ENCODE peak calls at places on chromosomes 4 and X, in seven cellular contexts. One of them, this sample, is unnamed.
A peak's percentile ranks its signal among the peaks of the same experiment; 100 is the strongest.

GRCh38 chr4:101020956-101021355 is 326.4 kb downstream of the PPP3CA start:
- DNase-seq in lung: no peak
- DNase-seq in mesothelial cell of epicardium: no peak
- DNase-seq in CD4-positive, alpha-beta T cell: no peak
- DNase-seq in A549: no peak
- DNase-seq in foreskin keratinocyte: peak; percentile 76
- DNase-seq in adrenal gland: peak; percentile 13
- DNase-seq in this sample: peak; percentile 63

GRCh38 chrX:29455702-29456101 is 759.7 kb upstream of the MAGEB2 start:
- DNase-seq in lung: no peak
- DNase-seq in mesothelial cell of epicardium: no peak
- DNase-seq in CD4-positive, alpha-beta T cell: no peak
- DNase-seq in A549: no peak
- DNase-seq in foreskin keratinocyte: no peak
- DNase-seq in adrenal gland: no peak
- DNase-seq in this sample: no peak

GRCh38 chr4:153483432-153484418 is 17.6 kb downstream of the TMEM131L start:
- DNase-seq in lung: no peak
- DNase-seq in mesothelial cell of epicardium: no peak
- DNase-seq in CD4-positive, alpha-beta T cell: no peak
- DNase-seq in A549: no peak
- DNase-seq in foreskin keratinocyte: no peak
- DNase-seq in adrenal gland: no peak
- DNase-seq in this sample: peak; percentile 53

GRCh38 chrX:112687189-112687691 is 7.5 kb upstream of the LHFPL1 start:
- DNase-seq in lung: no peak
- DNase-seq in mesothelial cell of epicardium: no peak
- DNase-seq in CD4-positive, alpha-beta T cell: no peak
- DNase-seq in A549: no peak
- DNase-seq in foreskin keratinocyte: no peak
- DNase-seq in adrenal gland: no peak
- DNase-seq in this sample: peak; percentile 62

GRCh38 chr4:183256756-183257385 is 63.2 kb downstream of the CLDN22 start:
- DNase-seq in lung: no peak
- DNase-seq in mesothelial cell of epicardium: no peak
- DNase-seq in CD4-positive, alpha-beta T cell: peak; percentile 33
- DNase-seq in A549: peak; percentile 36
- DNase-seq in foreskin keratinocyte: no peak
- DNase-seq in adrenal gland: peak; percentile 61
- DNase-seq in this sample: peak; percentile 58

GRCh38 chr4:87589531-87589930 is 18.8 kb upstream of the DSPP start:
- DNase-seq in lung: no peak
- DNase-seq in mesothelial cell of epicardium: no peak
- DNase-seq in CD4-positive, alpha-beta T cell: no peak
- DNase-seq in A549: no peak
- DNase-seq in foreskin keratinocyte: peak; percentile 88
- DNase-seq in adrenal gland: peak; percentile 42
- DNase-seq in this sample: peak; percentile 86

GRCh38 chrX:150984164-150984824 is 1.2 kb downstream of the HMGB3 start:
- DNase-seq in lung: no peak
- DNase-seq in mesothelial cell of epicardium: peak; percentile 39
- DNase-seq in CD4-positive, alpha-beta T cell: no peak
- DNase-seq in A549: no peak
- DNase-seq in foreskin keratinocyte: no peak
- DNase-seq in adrenal gland: no peak
- DNase-seq in this sample: no peak

GRCh38 chrX:101176439-101176838 is 43.1 kb upstream of the DRP2 start:
- DNase-seq in lung: no peak
- DNase-seq in mesothelial cell of epicardium: no peak
- DNase-seq in CD4-positive, alpha-beta T cell: no peak
- DNase-seq in A549: no peak
- DNase-seq in foreskin keratinocyte: no peak
- DNase-seq in adrenal gland: no peak
- DNase-seq in this sample: no peak

GRCh38 chrX:78124304-78124703 is 15.1 kb downstream of the TAF9B start:
- DNase-seq in lung: no peak
- DNase-seq in mesothelial cell of epicardium: no peak
- DNase-seq in CD4-positive, alpha-beta T cell: no peak
- DNase-seq in A549: no peak
- DNase-seq in foreskin keratinocyte: no peak
- DNase-seq in adrenal gland: no peak
- DNase-seq in this sample: peak; percentile 13

GRCh38 chrX:40237745-40238178 is 140.0 kb upstream of the BCOR start:
- DNase-seq in lung: no peak
- DNase-seq in mesothelial cell of epicardium: no peak
- DNase-seq in CD4-positive, alpha-beta T cell: no peak
- DNase-seq in A549: no peak
- DNase-seq in foreskin keratinocyte: no peak
- DNase-seq in adrenal gland: no peak
- DNase-seq in this sample: no peak

GRCh38 chrX:118420462-118420861 is 74.6 kb downstream of the WDR44 start:
- DNase-seq in lung: no peak
- DNase-seq in mesothelial cell of epicardium: no peak
- DNase-seq in CD4-positive, alpha-beta T cell: no peak
- DNase-seq in A549: no peak
- DNase-seq in foreskin keratinocyte: no peak
- DNase-seq in adrenal gland: peak; percentile 41
- DNase-seq in this sample: peak; percentile 46

GRCh38 chr4:148634476-148634875 is 192.3 kb upstream of the NR3C2 start:
- DNase-seq in lung: no peak
- DNase-seq in mesothelial cell of epicardium: no peak
- DNase-seq in CD4-positive, alpha-beta T cell: no peak
- DNase-seq in A549: no peak
- DNase-seq in foreskin keratinocyte: peak; percentile 64
- DNase-seq in adrenal gland: no peak
- DNase-seq in this sample: no peak

GRCh38 chrX:138982350-138982749 is 270.8 kb upstream of the FGF13 start:
- DNase-seq in lung: no peak
- DNase-seq in mesothelial cell of epicardium: no peak
- DNase-seq in CD4-positive, alpha-beta T cell: no peak
- DNase-seq in A549: no peak
- DNase-seq in foreskin keratinocyte: no peak
- DNase-seq in adrenal gland: no peak
- DNase-seq in this sample: no peak

GRCh38 chr4:25654031-25654970 is 1.4 kb upstream of the SLC34A2 start:
- DNase-seq in lung: peak; percentile 62
- DNase-seq in mesothelial cell of epicardium: no peak
- DNase-seq in CD4-positive, alpha-beta T cell: no peak
- DNase-seq in A549: no peak
- DNase-seq in foreskin keratinocyte: no peak
- DNase-seq in adrenal gland: no peak
- DNase-seq in this sample: peak; percentile 10

GRCh38 chr4:14334166-14334565 is 668.1 kb upstream of the CPEB2 start:
- DNase-seq in lung: no peak
- DNase-seq in mesothelial cell of epicardium: no peak
- DNase-seq in CD4-positive, alpha-beta T cell: no peak
- DNase-seq in A549: no peak
- DNase-seq in foreskin keratinocyte: peak; percentile 44
- DNase-seq in adrenal gland: no peak
- DNase-seq in this sample: no peak

GRCh38 chr4:37737456-37737855 is 51.3 kb upstream of the RELL1 start:
- DNase-seq in lung: no peak
- DNase-seq in mesothelial cell of epicardium: no peak
- DNase-seq in CD4-positive, alpha-beta T cell: no peak
- DNase-seq in A549: no peak
- DNase-seq in foreskin keratinocyte: peak; percentile 73
- DNase-seq in adrenal gland: no peak
- DNase-seq in this sample: peak; percentile 62

GRCh38 chr4:176593943-176594342 is 198.8 kb downstream of the VEGFC start:
- DNase-seq in lung: no peak
- DNase-seq in mesothelial cell of epicardium: no peak
- DNase-seq in CD4-positive, alpha-beta T cell: no peak
- DNase-seq in A549: no peak
- DNase-seq in foreskin keratinocyte: no peak
- DNase-seq in adrenal gland: no peak
- DNase-seq in this sample: no peak

GRCh38 chr4:83075271-83075670 is 39.3 kb downstream of the PLAC8 start:
- DNase-seq in lung: no peak
- DNase-seq in mesothelial cell of epicardium: no peak
- DNase-seq in CD4-positive, alpha-beta T cell: no peak
- DNase-seq in A549: no peak
- DNase-seq in foreskin keratinocyte: no peak
- DNase-seq in adrenal gland: peak; percentile 18
- DNase-seq in this sample: peak; percentile 26

GRCh38 chrX:72492499-72492898 is 80.1 kb downstream of the HDAC8 start:
- DNase-seq in lung: no peak
- DNase-seq in mesothelial cell of epicardium: no peak
- DNase-seq in CD4-positive, alpha-beta T cell: no peak
- DNase-seq in A549: no peak
- DNase-seq in foreskin keratinocyte: no peak
- DNase-seq in adrenal gland: no peak
- DNase-seq in this sample: no peak

GRCh38 chr4:110840221-110840654 is 217.4 kb upstream of the PITX2 start:
- DNase-seq in lung: no peak
- DNase-seq in mesothelial cell of epicardium: no peak
- DNase-seq in CD4-positive, alpha-beta T cell: no peak
- DNase-seq in A549: no peak
- DNase-seq in foreskin keratinocyte: peak; percentile 36
- DNase-seq in adrenal gland: no peak
- DNase-seq in this sample: peak; percentile 86

DNA sequence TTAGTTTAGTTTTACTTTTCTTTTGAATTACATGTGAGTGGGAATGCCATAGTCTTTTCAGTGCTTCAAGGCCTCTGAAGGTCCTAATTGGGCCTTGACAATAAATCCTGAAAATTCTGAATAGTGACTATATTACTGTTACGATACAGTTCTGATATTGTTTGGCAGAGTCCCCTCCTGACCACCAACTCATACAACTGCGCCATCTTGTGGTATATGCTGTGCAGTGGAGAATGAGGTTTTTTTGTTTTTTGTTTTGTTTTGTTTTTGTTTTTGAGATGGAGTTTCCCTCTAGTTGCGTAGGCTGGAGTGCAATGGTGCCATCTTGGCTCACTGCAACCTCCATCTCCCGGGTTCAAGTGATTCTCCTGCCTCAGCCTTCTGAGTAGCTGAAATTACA is 56.6 kb upstream of the CHRDL1 start:
- DNase-seq in lung: no peak
- DNase-seq in mesothelial cell of epicardium: no peak
- DNase-seq in CD4-positive, alpha-beta T cell: no peak
- DNase-seq in A549: peak; percentile 15
- DNase-seq in foreskin keratinocyte: no peak
- DNase-seq in adrenal gland: no peak
- DNase-seq in this sample: peak; percentile 21
- TF ChIP-seq CTCF in lung: peak; percentile 1
- TF ChIP-seq CTCF in mesothelial cell of epicardium: peak; percentile 75
- TF ChIP-seq CTCF in CD4-positive, alpha-beta T cell: no peak
- TF ChIP-seq CTCF in A549: peak; percentile 32
- TF ChIP-seq CTCF in foreskin keratinocyte: peak; percentile 57
- TF ChIP-seq CTCF in adrenal gland: peak; percentile 46
- TF ChIP-seq CTCF in this sample: peak; percentile 59

GRCh38 chr4:123125477-123125876 is 203.1 kb upstream of the NUDT6 start:
- DNase-seq in lung: no peak
- DNase-seq in mesothelial cell of epicardium: no peak
- DNase-seq in CD4-positive, alpha-beta T cell: no peak
- DNase-seq in A549: no peak
- DNase-seq in foreskin keratinocyte: no peak
- DNase-seq in adrenal gland: no peak
- DNase-seq in this sample: no peak

GRCh38 chr4:123127865-123128264 is 205.5 kb upstream of the NUDT6 start:
- DNase-seq in lung: no peak
- DNase-seq in mesothelial cell of epicardium: no peak
- DNase-seq in CD4-positive, alpha-beta T cell: no peak
- DNase-seq in A549: no peak
- DNase-seq in foreskin keratinocyte: peak; percentile 81
- DNase-seq in adrenal gland: no peak
- DNase-seq in this sample: no peak

GRCh38 chr4:123121241-123121907 is 199.0 kb upstream of the NUDT6 start:
- DNase-seq in lung: no peak
- DNase-seq in mesothelial cell of epicardium: no peak
- DNase-seq in CD4-positive, alpha-beta T cell: no peak
- DNase-seq in A549: no peak
- DNase-seq in foreskin keratinocyte: peak; percentile 65
- DNase-seq in adrenal gland: no peak
- DNase-seq in this sample: no peak

GRCh38 chr4:123127218-123127617 is 204.8 kb upstream of the NUDT6 start:
- DNase-seq in lung: no peak
- DNase-seq in mesothelial cell of epicardium: no peak
- DNase-seq in CD4-positive, alpha-beta T cell: no peak
- DNase-seq in A549: no peak
- DNase-seq in foreskin keratinocyte: no peak
- DNase-seq in adrenal gland: no peak
- DNase-seq in this sample: peak; percentile 65
- TF ChIP-seq CTCF in lung: no peak
- TF ChIP-seq CTCF in mesothelial cell of epicardium: peak; percentile 38
- TF ChIP-seq CTCF in CD4-positive, alpha-beta T cell: no peak
- TF ChIP-seq CTCF in A549: peak; percentile 44
- TF ChIP-seq CTCF in foreskin keratinocyte: peak; percentile 60
- TF ChIP-seq CTCF in adrenal gland: peak; percentile 33
- TF ChIP-seq CTCF in this sample: peak; percentile 28

GRCh38 chrX:49164589-49165360 is 2.2 kb downstream of the MAGIX start:
- DNase-seq in lung: no peak
- DNase-seq in mesothelial cell of epicardium: no peak
- DNase-seq in CD4-positive, alpha-beta T cell: no peak
- DNase-seq in A549: no peak
- DNase-seq in foreskin keratinocyte: no peak
- DNase-seq in adrenal gland: no peak
- DNase-seq in this sample: no peak

GRCh38 chrX:49160908-49161307 is 1.6 kb upstream of the MAGIX start:
- DNase-seq in lung: no peak
- DNase-seq in mesothelial cell of epicardium: no peak
- DNase-seq in CD4-positive, alpha-beta T cell: no peak
- DNase-seq in A549: no peak
- DNase-seq in foreskin keratinocyte: no peak
- DNase-seq in adrenal gland: no peak
- DNase-seq in this sample: no peak

GRCh38 chrX:49162620-49163019 is at the start of gene MAGIX:
- DNase-seq in lung: no peak
- DNase-seq in mesothelial cell of epicardium: no peak
- DNase-seq in CD4-positive, alpha-beta T cell: no peak
- DNase-seq in A549: no peak
- DNase-seq in foreskin keratinocyte: no peak
- DNase-seq in adrenal gland: no peak
- DNase-seq in this sample: no peak

GRCh38 chrX:49165901-49166881 is 3.6 kb downstream of the MAGIX start:
- DNase-seq in lung: peak; percentile 77
- DNase-seq in mesothelial cell of epicardium: peak; percentile 72
- DNase-seq in CD4-positive, alpha-beta T cell: peak; percentile 61
- DNase-seq in A549: no peak
- DNase-seq in foreskin keratinocyte: peak; percentile 93
- DNase-seq in adrenal gland: peak; percentile 89
- DNase-seq in this sample: peak; percentile 63

GRCh38 chrX:49163555-49164419 is 1.2 kb downstream of the MAGIX start:
- DNase-seq in lung: peak; percentile 90
- DNase-seq in mesothelial cell of epicardium: peak; percentile 80
- DNase-seq in CD4-positive, alpha-beta T cell: peak; percentile 73
- DNase-seq in A549: peak; percentile 72
- DNase-seq in foreskin keratinocyte: peak; percentile 64
- DNase-seq in adrenal gland: peak; percentile 92
- DNase-seq in this sample: peak; percentile 79
- TF ChIP-seq CTCF in lung: peak; percentile 63
- TF ChIP-seq CTCF in mesothelial cell of epicardium: peak; percentile 76
- TF ChIP-seq CTCF in CD4-positive, alpha-beta T cell: peak; percentile 35
- TF ChIP-seq CTCF in A549: peak; percentile 81
- TF ChIP-seq CTCF in foreskin keratinocyte: peak; percentile 86
- TF ChIP-seq CTCF in adrenal gland: peak; percentile 68
- TF ChIP-seq CTCF in this sample: no peak

DNA sequence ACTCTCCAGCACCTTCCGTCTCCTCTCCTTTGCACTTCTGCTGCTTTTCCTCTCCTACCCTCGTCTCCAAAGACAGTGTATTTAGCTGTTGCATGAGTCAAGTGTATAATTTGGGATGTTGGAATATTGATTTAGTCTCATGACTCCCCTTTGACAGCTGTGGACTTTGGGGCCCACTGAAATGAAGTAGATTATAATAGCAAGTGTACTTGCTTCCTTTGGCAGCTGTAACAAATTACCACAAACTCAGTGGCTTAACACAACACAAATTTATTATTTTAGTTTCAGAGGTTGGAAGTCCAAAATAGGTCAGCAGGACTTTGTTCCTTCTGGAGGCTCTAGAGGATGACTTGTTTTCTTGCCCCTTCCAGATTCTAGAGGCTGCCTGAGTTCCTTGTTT is 29.5 kb upstream of the MSL3 start:
- DNase-seq in lung: no peak
- DNase-seq in mesothelial cell of epicardium: no peak
- DNase-seq in CD4-positive, alpha-beta T cell: no peak
- DNase-seq in A549: no peak
- DNase-seq in foreskin keratinocyte: no peak
- DNase-seq in adrenal gland: no peak
- DNase-seq in this sample: no peak
- TF ChIP-seq CTCF in lung: no peak
- TF ChIP-seq CTCF in mesothelial cell of epicardium: no peak
- TF ChIP-seq CTCF in CD4-positive, alpha-beta T cell: no peak
- TF ChIP-seq CTCF in A549: no peak
- TF ChIP-seq CTCF in foreskin keratinocyte: no peak
- TF ChIP-seq CTCF in adrenal gland: no peak
- TF ChIP-seq CTCF in this sample: no peak